ENCODE peak calls at places on chromosomes 13 and 19, in four cellular contexts. U is astrocyte of the spinal cord, D is LoVo, Z is SHP77. M is an unnamed sample.

GRCh38 chr13:51453959-51454703 is 1.3 kb upstream of the INTS6 start:
- DNase-seq in U (peak; percentile 40), D (peak; percentile 12), Z (peak; percentile 14), M (no peak)

GRCh38 chr13:109180905-109181425 is 551.6 kb downstream of the MYO16 start:
- DNase-seq in U (peak; percentile 87), D (peak; percentile 29), Z (no peak), M (no peak)

GRCh38 chr13:39159971-39160370 is 121.7 kb downstream of the NHLRC3 start:
- DNase-seq in U (no peak), D (no peak), Z (no peak), M (no peak)

GRCh38 chr13:64633948-64634347 is 2596.2 kb downstream of the PCDH9 start:
- DNase-seq in U (peak; percentile 3), D (no peak), Z (no peak), M (no peak)

GRCh38 chr19:10305139-10305806 is 4.3 kb downstream of the ZGLP1 start:
- DNase-seq in U (no peak), D (no peak), Z (no peak), M (no peak)

GRCh38 chr13:79679334-79679733 is 198.4 kb downstream of the NDFIP2 start:
- DNase-seq in U (peak; percentile 77), D (peak; percentile 76), Z (peak; percentile 54), M (no peak)

GRCh38 chr13:39051157-39051556 is 12.9 kb downstream of the NHLRC3 start:
- DNase-seq in U (peak; percentile 59), D (peak; percentile 15), Z (peak; percentile 9), M (no peak)

GRCh38 chr13:69565334-69565733 is 542.3 kb upstream of the ATXN8OS start:
- DNase-seq in U (peak; percentile 67), D (peak; percentile 38), Z (peak; percentile 25), M (no peak)

GRCh38 chr13:74114202-74114601 is 20.0 kb downstream of the KLF12 start:
- DNase-seq in U (peak; percentile 58), D (no peak), Z (no peak), M (no peak)

GRCh38 chr19:13981021-13981420 is 25.1 kb downstream of the RFX1 start:
- DNase-seq in U (no peak), D (no peak), Z (no peak), M (no peak)

GRCh38 chr19:51394045-51394836 is 3.9 kb upstream of the C19orf84 start:
- DNase-seq in U (peak; percentile 99), D (peak; percentile 84), Z (peak; percentile 98), M (peak; percentile 84)

GRCh38 chr19:49150944-49151243 is 4.3 kb downstream of the HRC start:
- DNase-seq in U (no peak), D (no peak), Z (no peak), M (no peak)

GRCh38 chr13:62625214-62625613 is 1209.6 kb upstream of the PCDH20 start:
- DNase-seq in U (no peak), D (no peak), Z (no peak), M (no peak)

GRCh38 chr13:44575741-44576395 is at the start of gene TSC22D1:
- DNase-seq in U (peak; percentile 53), D (peak; percentile 7), Z (no peak), M (peak; percentile 23)

GRCh38 chr13:99656843-99657506 is 155.7 kb downstream of the TM9SF2 start:
- DNase-seq in U (peak; percentile 16), D (no peak), Z (no peak), M (no peak)